ENCODE peak calls at places on chromosomes 7 and 10, in ten cellular contexts. Q is stimulated activated CD8-positive, alpha-beta memory T cell treated with anti-CD3 and anti-CD28 coated beads, Interleukin-7, amount 100 ng/mL, for 1 hour; M is NCI-H1092; A is HuH-7.5; D is T-helper 9 cell; E is AG09319; R is stimulated activated CD4-positive, alpha-beta T cell treated with anti-CD3 and anti-CD28 coated beads, Interleukin-12 subunit alpha, Interleukin-12 subunit beta, amount 100 ng/mL, for 48 hours; P is GM04503; N is NCI-H1105; V is AG10803. Y is an unnamed sample.

GRCh38 chr7:132488634-132489302 is 87.5 kb downstream of the PLXNA4 start:
- DNase-seq in M (no peak), A (no peak), N (no peak), Q (no peak), R (no peak), V (peak), E (no peak), D (no peak), P (peak), Y (no peak)

GRCh38 chr10:97759157-97759980 is 12.4 kb downstream of the SFRP5 start:
- DNase-seq in E (peak), A (peak), V (peak), R (peak), M (peak), D (peak), Q (no peak), N (no peak), P (no peak), Y (peak)

GRCh38 chr7:137454169-137455166 is 110.9 kb upstream of the PTN start:
- DNase-seq in R (no peak), V (peak), A (no peak), P (no peak), D (no peak), M (peak), E (peak), N (peak), Q (no peak), Y (peak)

GRCh38 chr10:17665742-17666141 is 21.8 kb downstream of the STAM start:
- DNase-seq in N (no peak), M (no peak), R (no peak), P (peak), E (peak), Q (no peak), D (no peak), A (no peak), V (peak), Y (no peak)

GRCh38 chr7:34175837-34176236 is 270.5 kb downstream of the BMPER start:
- DNase-seq in M (no peak), E (no peak), N (no peak), Q (no peak), A (no peak), R (no peak), V (no peak), P (no peak), D (no peak), Y (no peak)

GRCh38 chr10:90751107-90751997 is 106.5 kb downstream of the HTR7 start:
- DNase-seq in P (no peak), E (no peak), V (peak), R (peak), A (peak), Q (no peak), N (no peak), D (peak), M (peak), Y (peak)

GRCh38 chr7:66306243-66306642 is 101.1 kb downstream of the TPST1 start:
- DNase-seq in D (no peak), A (no peak), Q (no peak), N (no peak), M (no peak), V (no peak), P (no peak), E (no peak), R (no peak), Y (no peak)

GRCh38 chr10:119104653-119105024 is 726 bp downstream of the DENND10 start:
- DNase-seq in D (peak), Q (no peak), A (peak), R (no peak), E (no peak), M (no peak), N (no peak), V (no peak), P (no peak), Y (no peak)

Y was measured in memory B cell.